ENCODE peak calls at places on chromosomes 13 and 19, in five cellular contexts. X is left lung, A is body of pancreas, B is astrocyte of the cerebellum, K is spleen. P is an unnamed sample.

GRCh38 chr13:48446454-48446853 is 33.5 kb upstream of the LPAR6 start:
- DNase-seq in X (no peak), A (no peak), B (peak), K (no peak), P (no peak)

GRCh38 chr13:51261610-51262249 is 39.5 kb downstream of the FAM124A start:
- DNase-seq in X (no peak), A (no peak), B (no peak), K (no peak), P (no peak)

GRCh38 chr19:2274937-2275535 is 6.9 kb downstream of the PEAK3 start:
- DNase-seq in X (peak), A (peak), B (peak), K (peak), P (no peak)

GRCh38 chr13:111845621-111846351 is 221.2 kb upstream of the SOX1 start:
- DNase-seq in X (peak), A (no peak), B (no peak), K (no peak), P (peak)

GRCh38 chr13:80716610-80717081 is 375.7 kb upstream of the SPRY2 start:
- DNase-seq in X (no peak), A (no peak), B (no peak), K (peak), P (peak)

GRCh38 chr13:110525328-110526319 is 35.9 kb downstream of the RAB20 start:
- DNase-seq in X (peak), A (no peak), B (no peak), K (no peak), P (no peak)

GRCh38 chr13:32248789-32249188 is 66.4 kb downstream of the ZAR1L start:
- DNase-seq in X (no peak), A (no peak), B (no peak), K (no peak), P (no peak)

GRCh38 chr19:46373573-46374359 is 26.9 kb downstream of the PPP5C start:
- DNase-seq in X (peak), A (peak), B (no peak), K (no peak), P (peak)

GRCh38 chr19:19575411-19575810 is 37.3 kb downstream of the CILP2 start:
- DNase-seq in X (no peak), A (no peak), B (no peak), K (no peak), P (no peak)

GRCh38 chr19:55165952-55166529 is 372 bp downstream of the DNAAF3 start:
- DNase-seq in X (peak), A (peak), B (peak), K (peak), P (no peak)

GRCh38 chr19:44260343-44260681 is 626 bp downstream of the ZNF233 start:
- DNase-seq in X (no peak), A (no peak), B (no peak), K (no peak), P (no peak)

GRCh38 chr13:36875431-36875830 is 44.6 kb downstream of the SMAD9 start:
- DNase-seq in X (no peak), A (no peak), B (no peak), K (no peak), P (no peak)

GRCh38 chr13:107534548-107534947 is 680.8 kb downstream of the LIG4 start:
- DNase-seq in X (no peak), A (no peak), B (no peak), K (no peak), P (no peak)

GRCh38 chr13:43664700-43665191 is 122.0 kb downstream of the ENOX1 start:
- DNase-seq in X (no peak), A (peak), B (peak), K (no peak), P (no peak)
- TF ChIP-seq CTCF in X (no peak), A (no peak), B (no peak), K (no peak), P (peak)

DNA sequence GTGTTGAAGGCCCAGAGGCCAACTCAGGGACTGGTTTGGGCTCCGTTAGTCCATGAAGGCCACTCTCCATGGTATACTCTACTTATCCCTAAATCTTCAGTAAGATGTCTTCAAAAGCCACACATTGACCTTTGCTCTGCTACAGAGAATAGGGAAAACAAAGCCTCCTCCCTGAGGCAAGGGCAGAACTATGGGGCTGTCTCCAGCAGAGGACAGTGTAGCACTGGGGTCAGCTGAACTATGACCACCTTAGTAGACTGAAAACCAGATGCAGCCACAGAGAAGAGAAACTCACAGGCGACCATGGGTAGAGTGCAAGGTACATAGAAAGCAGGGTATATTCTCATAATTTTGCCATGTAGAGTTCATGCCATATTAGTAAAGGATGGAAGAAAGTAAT is 587.4 kb downstream of the LMO7 start:
- DNase-seq in X (no peak), A (no peak), B (no peak), K (no peak), P (no peak)
- TF ChIP-seq CTCF in X (no peak), A (no peak), B (no peak), K (no peak), P (no peak)

DNA sequence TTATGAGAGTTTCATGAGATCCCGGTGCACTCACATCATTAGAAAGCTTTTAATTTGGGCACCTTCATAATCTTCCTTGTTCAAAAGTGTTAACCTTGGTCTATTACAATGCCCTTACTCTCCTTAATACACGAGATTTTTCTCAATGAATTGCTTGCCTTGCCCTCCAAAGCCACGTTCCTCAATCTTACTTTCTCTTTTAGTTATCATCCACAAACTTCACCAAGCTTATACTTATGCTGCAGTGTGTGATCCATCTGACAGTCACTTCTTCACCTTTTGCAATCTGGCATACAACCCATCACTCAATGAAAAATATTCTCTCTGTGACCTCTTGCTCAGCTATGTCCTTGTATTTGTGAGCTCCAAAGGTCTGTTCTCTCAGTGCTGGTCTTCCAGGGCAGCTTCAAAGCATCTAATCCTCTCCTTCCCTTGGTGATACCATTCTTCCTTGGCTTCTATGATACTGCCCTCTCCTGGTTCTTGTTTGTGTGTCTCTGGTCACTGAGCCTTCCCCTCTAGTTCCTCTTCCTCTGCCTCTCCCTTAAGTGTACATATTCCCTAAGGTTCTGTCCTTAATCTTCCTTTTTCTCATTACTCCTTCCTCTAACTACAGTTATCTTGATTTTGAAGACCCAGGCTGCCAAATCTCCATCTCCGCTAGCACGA is 202.2 kb upstream of the STARD13 start:
- DNase-seq in X (no peak), A (no peak), B (no peak), K (no peak), P (no peak)
- TF ChIP-seq CTCF in X (peak), A (no peak), B (no peak), K (peak), P (peak)

GRCh38 chr19:11674067-11674492 is 64.7 kb downstream of the ZNF823 start:
- DNase-seq in X (no peak), A (no peak), B (no peak), K (no peak), P (no peak)
- TF ChIP-seq CTCF in X (no peak), A (no peak), B (no peak), K (no peak), P (no peak)

GRCh38 chr13:31110617-31111016 is 51.1 kb downstream of the HSPH1 start:
- DNase-seq in X (no peak), A (no peak), B (no peak), K (no peak), P (no peak)
- TF ChIP-seq CTCF in X (no peak), A (no peak), B (no peak), K (no peak), P (no peak)

DNA sequence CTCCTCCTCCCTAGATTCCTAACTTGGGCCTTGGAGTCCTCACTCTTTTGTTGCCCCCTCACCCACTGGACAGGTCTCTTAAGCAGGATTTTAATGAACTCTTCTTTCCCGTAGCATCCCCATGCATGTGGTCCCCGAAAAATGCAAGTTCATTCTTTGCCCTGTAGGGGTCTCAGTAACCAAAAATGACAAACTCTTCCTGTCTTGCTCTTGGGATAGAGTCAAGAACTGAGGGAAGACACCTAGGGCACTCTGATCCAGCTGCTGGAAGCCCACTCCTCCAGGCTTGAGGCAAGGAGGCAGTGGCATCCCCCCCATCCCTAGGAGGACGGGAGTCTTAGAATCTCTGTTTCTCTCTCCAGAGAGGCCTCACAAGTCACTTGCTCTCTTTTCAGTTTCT is 987.0 kb downstream of the DIAPH3 start:
- DNase-seq in X (no peak), A (no peak), B (no peak), K (no peak), P (no peak)
- TF ChIP-seq CTCF in X (no peak), A (no peak), B (no peak), K (no peak), P (peak)

GRCh38 chr13:84870190-84870589 is 929.0 kb downstream of the SLITRK6 start:
- DNase-seq in X (no peak), A (no peak), B (no peak), K (no peak), P (no peak)
- TF ChIP-seq CTCF in X (no peak), A (no peak), B (no peak), K (no peak), P (peak)

DNA sequence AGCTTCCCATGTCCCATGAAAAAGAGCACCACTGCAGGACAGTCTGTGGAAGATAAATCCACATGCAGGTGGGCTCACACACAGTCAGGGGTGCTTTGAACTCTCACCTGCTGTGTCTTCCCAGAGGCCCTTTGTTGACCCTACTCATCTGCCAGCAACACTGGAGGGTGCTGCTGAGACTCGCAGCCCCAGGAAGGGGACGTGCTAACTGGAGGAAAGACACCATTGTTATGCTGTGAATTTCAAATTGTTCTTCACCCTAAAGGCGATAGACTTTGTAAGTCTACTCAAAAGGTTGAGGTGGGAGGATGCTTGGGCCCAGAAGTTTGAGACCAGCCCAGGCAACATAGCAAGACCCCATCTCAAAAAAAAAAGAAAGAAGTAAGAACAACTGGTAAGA is 107.3 kb upstream of the SERP2 start:
- DNase-seq in X (no peak), A (no peak), B (no peak), K (no peak), P (no peak)
- TF ChIP-seq CTCF in X (no peak), A (no peak), B (no peak), K (no peak), P (no peak)

GRCh38 chr19:57935731-57936130 is 529 bp upstream of the ZNF418 start:
- DNase-seq in X (no peak), A (no peak), B (no peak), K (no peak), P (no peak)
- TF ChIP-seq CTCF in X (no peak), A (no peak), B (no peak), K (no peak), P (no peak)

P was measured in chondrocyte.